ENCODE peak calls at places on chromosome 18, in seven cellular contexts. One of them, this sample, is unnamed.

GRCh38 chr18:26546875-26547301 is 1.5 kb downstream of the KCTD1 start:
- DNase-seq in G401: no peak
- DNase-seq in putamen: no peak
- DNase-seq in A549: no peak
- DNase-seq in stimulated activated CD4-positive, alpha-beta T cell treated with anti-CD3 and anti-CD28 coated beads, Interleukin-15, amount 100 ng/mL, for 1 hour: no peak
- DNase-seq in fibroblast of pulmonary artery: no peak
- DNase-seq in fibroblast of the conjunctiva: no peak
- DNase-seq in this sample: no peak

GRCh38 chr18:6683112-6683876 is 46.2 kb upstream of the ARHGAP28 start:
- DNase-seq in G401: no peak
- DNase-seq in putamen: no peak
- DNase-seq in A549: no peak
- DNase-seq in stimulated activated CD4-positive, alpha-beta T cell treated with anti-CD3 and anti-CD28 coated beads, Interleukin-15, amount 100 ng/mL, for 1 hour: no peak
- DNase-seq in fibroblast of pulmonary artery: no peak
- DNase-seq in fibroblast of the conjunctiva: no peak
- DNase-seq in this sample: no peak

GRCh38 chr18:23648930-23649622 is 13.6 kb downstream of the ANKRD29 start:
- DNase-seq in G401: no peak
- DNase-seq in putamen: no peak
- DNase-seq in A549: no peak
- DNase-seq in stimulated activated CD4-positive, alpha-beta T cell treated with anti-CD3 and anti-CD28 coated beads, Interleukin-15, amount 100 ng/mL, for 1 hour: no peak
- DNase-seq in fibroblast of pulmonary artery: no peak
- DNase-seq in fibroblast of the conjunctiva: no peak
- DNase-seq in this sample: no peak

GRCh38 chr18:60044290-60045006 is 144.7 kb downstream of the PMAIP1 start:
- DNase-seq in G401: no peak
- DNase-seq in putamen: no peak
- DNase-seq in A549: peak
- DNase-seq in stimulated activated CD4-positive, alpha-beta T cell treated with anti-CD3 and anti-CD28 coated beads, Interleukin-15, amount 100 ng/mL, for 1 hour: no peak
- DNase-seq in fibroblast of pulmonary artery: peak
- DNase-seq in fibroblast of the conjunctiva: peak
- DNase-seq in this sample: no peak

GRCh38 chr18:57533399-57533884 is 53.1 kb downstream of the FECH start:
- DNase-seq in G401: no peak
- DNase-seq in putamen: no peak
- DNase-seq in A549: no peak
- DNase-seq in stimulated activated CD4-positive, alpha-beta T cell treated with anti-CD3 and anti-CD28 coated beads, Interleukin-15, amount 100 ng/mL, for 1 hour: no peak
- DNase-seq in fibroblast of pulmonary artery: no peak
- DNase-seq in fibroblast of the conjunctiva: peak
- DNase-seq in this sample: no peak

GRCh38 chr18:12597775-12598174 is 60.1 kb downstream of the SPIRE1 start:
- DNase-seq in G401: no peak
- DNase-seq in putamen: no peak
- DNase-seq in A549: peak
- DNase-seq in stimulated activated CD4-positive, alpha-beta T cell treated with anti-CD3 and anti-CD28 coated beads, Interleukin-15, amount 100 ng/mL, for 1 hour: no peak
- DNase-seq in fibroblast of pulmonary artery: peak
- DNase-seq in fibroblast of the conjunctiva: peak
- DNase-seq in this sample: no peak

GRCh38 chr18:12599543-12599942 is 58.4 kb downstream of the SPIRE1 start:
- DNase-seq in G401: no peak
- DNase-seq in putamen: no peak
- DNase-seq in A549: no peak
- DNase-seq in stimulated activated CD4-positive, alpha-beta T cell treated with anti-CD3 and anti-CD28 coated beads, Interleukin-15, amount 100 ng/mL, for 1 hour: no peak
- DNase-seq in fibroblast of pulmonary artery: no peak
- DNase-seq in fibroblast of the conjunctiva: no peak
- DNase-seq in this sample: no peak

GRCh38 chr18:9965711-9966624 is 52.2 kb downstream of the VAPA start:
- DNase-seq in G401: no peak
- DNase-seq in putamen: no peak
- DNase-seq in A549: no peak
- DNase-seq in stimulated activated CD4-positive, alpha-beta T cell treated with anti-CD3 and anti-CD28 coated beads, Interleukin-15, amount 100 ng/mL, for 1 hour: no peak
- DNase-seq in fibroblast of pulmonary artery: peak
- DNase-seq in fibroblast of the conjunctiva: no peak
- DNase-seq in this sample: no peak

GRCh38 chr18:75545189-75545588 is 117.7 kb upstream of the SMIM21 start:
- DNase-seq in G401: no peak
- DNase-seq in putamen: no peak
- DNase-seq in A549: no peak
- DNase-seq in stimulated activated CD4-positive, alpha-beta T cell treated with anti-CD3 and anti-CD28 coated beads, Interleukin-15, amount 100 ng/mL, for 1 hour: no peak
- DNase-seq in fibroblast of pulmonary artery: no peak
- DNase-seq in fibroblast of the conjunctiva: no peak
- DNase-seq in this sample: no peak

GRCh38 chr18:46356278-46357033 is 252.3 kb downstream of the HAUS1 start:
- DNase-seq in G401: no peak
- DNase-seq in putamen: no peak
- DNase-seq in A549: no peak
- DNase-seq in stimulated activated CD4-positive, alpha-beta T cell treated with anti-CD3 and anti-CD28 coated beads, Interleukin-15, amount 100 ng/mL, for 1 hour: no peak
- DNase-seq in fibroblast of pulmonary artery: no peak
- DNase-seq in fibroblast of the conjunctiva: no peak
- DNase-seq in this sample: no peak

GRCh38 chr18:47594621-47595086 is 335.8 kb downstream of the SMAD2 start:
- DNase-seq in G401: peak
- DNase-seq in putamen: peak
- DNase-seq in A549: no peak
- DNase-seq in stimulated activated CD4-positive, alpha-beta T cell treated with anti-CD3 and anti-CD28 coated beads, Interleukin-15, amount 100 ng/mL, for 1 hour: no peak
- DNase-seq in fibroblast of pulmonary artery: no peak
- DNase-seq in fibroblast of the conjunctiva: no peak
- DNase-seq in this sample: no peak

GRCh38 chr18:76938619-76939018 is 116.3 kb downstream of the ZNF236 start:
- DNase-seq in G401: no peak
- DNase-seq in putamen: no peak
- DNase-seq in A549: no peak
- DNase-seq in stimulated activated CD4-positive, alpha-beta T cell treated with anti-CD3 and anti-CD28 coated beads, Interleukin-15, amount 100 ng/mL, for 1 hour: no peak
- DNase-seq in fibroblast of pulmonary artery: no peak
- DNase-seq in fibroblast of the conjunctiva: no peak
- DNase-seq in this sample: no peak

GRCh38 chr18:6405237-6406074 is 9.3 kb downstream of the L3MBTL4 start:
- DNase-seq in G401: no peak
- DNase-seq in putamen: no peak
- DNase-seq in A549: no peak
- DNase-seq in stimulated activated CD4-positive, alpha-beta T cell treated with anti-CD3 and anti-CD28 coated beads, Interleukin-15, amount 100 ng/mL, for 1 hour: no peak
- DNase-seq in fibroblast of pulmonary artery: no peak
- DNase-seq in fibroblast of the conjunctiva: no peak
- DNase-seq in this sample: no peak

GRCh38 chr18:811192-812122 is 585 bp downstream of the YES1 start:
- DNase-seq in G401: no peak
- DNase-seq in putamen: no peak
- DNase-seq in A549: no peak
- DNase-seq in stimulated activated CD4-positive, alpha-beta T cell treated with anti-CD3 and anti-CD28 coated beads, Interleukin-15, amount 100 ng/mL, for 1 hour: no peak
- DNase-seq in fibroblast of pulmonary artery: peak
- DNase-seq in fibroblast of the conjunctiva: no peak
- DNase-seq in this sample: no peak

GRCh38 chr18:21439453-21439852 is 161.1 kb downstream of the ESCO1 start:
- DNase-seq in G401: no peak
- DNase-seq in putamen: no peak
- DNase-seq in A549: peak
- DNase-seq in stimulated activated CD4-positive, alpha-beta T cell treated with anti-CD3 and anti-CD28 coated beads, Interleukin-15, amount 100 ng/mL, for 1 hour: no peak
- DNase-seq in fibroblast of pulmonary artery: peak
- DNase-seq in fibroblast of the conjunctiva: peak
- DNase-seq in this sample: no peak

GRCh38 chr18:24917767-24918166 is 434.2 kb downstream of the ZNF521 start:
- DNase-seq in G401: peak
- DNase-seq in putamen: no peak
- DNase-seq in A549: no peak
- DNase-seq in stimulated activated CD4-positive, alpha-beta T cell treated with anti-CD3 and anti-CD28 coated beads, Interleukin-15, amount 100 ng/mL, for 1 hour: no peak
- DNase-seq in fibroblast of pulmonary artery: no peak
- DNase-seq in fibroblast of the conjunctiva: no peak
- DNase-seq in this sample: no peak